ENCODE peak calls at places on chromosome 15, in eight cellular contexts. J, F, L, B, D, M, Y and T are unnamed samples.

GRCh38 chr15:100202309-100202943 is 139.3 kb downstream of the ADAMTS17 start:
- DNase-seq in D (no peak), B (no peak), J (no peak), L (no peak), Y (no peak), M (no peak), F (no peak), T (no peak)

GRCh38 chr15:34914316-34914715 is 55.2 kb downstream of the AQR start:
- DNase-seq in Y (no peak), D (no peak), F (no peak), M (no peak), B (no peak), J (no peak), L (no peak), T (no peak)

GRCh38 chr15:79185199-79185598 is 94.6 kb upstream of the RASGRF1 start:
- DNase-seq in D (no peak), B (no peak), Y (no peak), F (no peak), M (peak; percentile 9), L (no peak), J (peak; percentile 69), T (no peak)

GRCh38 chr15:36449084-36449661 is 130.3 kb upstream of the CDIN1 start:
- DNase-seq in Y (no peak), D (no peak), J (no peak), F (peak; percentile 10), M (no peak), B (no peak), L (no peak), T (no peak)

GRCh38 chr15:60137711-60138396 is 133.7 kb downstream of the FOXB1 start:
- DNase-seq in L (no peak), M (no peak), B (no peak), J (no peak), Y (no peak), F (no peak), D (no peak), T (no peak)

GRCh38 chr15:60994842-60995495 is 234.1 kb downstream of the RORA start:
- DNase-seq in M (no peak), J (no peak), Y (no peak), L (no peak), D (no peak), F (no peak), B (no peak), T (no peak)

GRCh38 chr15:76252249-76252648 is 59.0 kb downstream of the ETFA start:
- DNase-seq in F (no peak), J (no peak), B (no peak), D (no peak), Y (no peak), L (no peak), M (no peak), T (no peak)

GRCh38 chr15:65361708-65362459 is 15.9 kb downstream of the IGDCC3 start:
- DNase-seq in Y (no peak), J (no peak), M (no peak), D (no peak), F (no peak), B (no peak), L (no peak), T (no peak)

GRCh38 chr15:87597346-87598052 is 659.0 kb downstream of the NTRK3 start:
- DNase-seq in B (no peak), F (no peak), M (no peak), Y (no peak), D (no peak), L (no peak), J (peak; percentile 37), T (peak; percentile 47)

GRCh38 chr15:57505949-57506391 is 85.7 kb upstream of the MYZAP start:
- DNase-seq in Y (no peak), F (peak; percentile 70), J (no peak), B (peak; percentile 93), M (no peak), L (no peak), D (no peak), T (no peak)

GRCh38 chr15:84151205-84151931 is 84.2 kb upstream of the GOLGA6L4 start:
- DNase-seq in M (no peak), F (no peak), D (no peak), L (no peak), Y (no peak), J (no peak), B (no peak), T (no peak)

GRCh38 chr15:41876007-41876406 is 17.8 kb downstream of the SPTBN5 start:
- DNase-seq in B (no peak), Y (no peak), J (no peak), L (no peak), M (no peak), D (no peak), F (no peak), T (no peak)

GRCh38 chr15:47466357-47466756 is 250.9 kb upstream of the SEMA6D start:
- DNase-seq in B (no peak), J (no peak), M (no peak), L (no peak), F (peak; percentile 64), D (no peak), Y (no peak), T (no peak)

GRCh38 chr15:85589873-85590272 is 204.9 kb downstream of the KLHL25 start:
- DNase-seq in D (no peak), F (peak; percentile 70), B (no peak), Y (no peak), J (no peak), L (no peak), M (no peak), T (no peak)

GRCh38 chr15:89495638-89496145 is 691 bp downstream of the RHCG start:
- DNase-seq in Y (no peak), D (no peak), L (no peak), M (no peak), F (no peak), B (peak; percentile 34), J (no peak), T (no peak)

GRCh38 chr15:22863356-22863755 is 24.9 kb downstream of the NIPA2 start:
- DNase-seq in D (no peak), B (no peak), F (no peak), J (no peak), M (no peak), Y (no peak), L (no peak), T (no peak)

GRCh38 chr15:52441846-52442245 is 86.8 kb downstream of the MYO5A start:
- DNase-seq in J (no peak), D (no peak), F (no peak), B (no peak), M (no peak), L (no peak), Y (no peak), T (no peak)